ENCODE peak calls at places on chromosomes 3 and 15, in five cellular contexts. L, B, A, O and G are unnamed samples.

GRCh38 chr15:71706461-71707229 is 103.7 kb upstream of the NR2E3 start:
- DNase-seq in O (no peak), L (no peak), B (no peak), A (no peak), G (no peak)

GRCh38 chr3:99620976-99621375 is 17.4 kb upstream of the COL8A1 start:
- DNase-seq in A (no peak), B (no peak), O (no peak), L (no peak), G (no peak)

GRCh38 chr3:192064959-192065358 is 604.0 kb downstream of the PYDC2 start:
- DNase-seq in L (no peak), O (no peak), B (no peak), A (no peak), G (no peak)

GRCh38 chr15:58486564-58486963 is 54.8 kb downstream of the LIPC start:
- DNase-seq in B (no peak), O (no peak), L (no peak), A (no peak), G (no peak)

GRCh38 chr15:55907797-55908196 is 85.6 kb downstream of the NEDD4 start:
- DNase-seq in A (peak; percentile 98), L (peak; percentile 20), O (peak; percentile 95), B (no peak), G (peak; percentile 99)

GRCh38 chr3:146164951-146165350 is 4.0 kb upstream of the PLOD2 start:
- DNase-seq in L (peak; percentile 36), O (no peak), B (no peak), A (peak; percentile 32), G (peak; percentile 36)

GRCh38 chr3:173993299-173993698 is 595.8 kb downstream of the NLGN1 start:
- DNase-seq in L (peak; percentile 10), B (no peak), O (peak; percentile 11), A (peak; percentile 33), G (peak; percentile 52)

GRCh38 chr15:66594344-66594743 is 28.5 kb upstream of the LCTL start:
- DNase-seq in O (no peak), L (no peak), B (no peak), A (no peak), G (no peak)

GRCh38 chr3:24640330-24640877 is 145.8 kb upstream of the THRB start:
- DNase-seq in B (no peak), O (peak; percentile 43), L (peak; percentile 55), A (peak; percentile 61), G (peak; percentile 34)

GRCh38 chr3:133479895-133480669 is 80.2 kb downstream of the BFSP2 start:
- DNase-seq in A (peak; percentile 75), O (peak; percentile 97), L (peak; percentile 42), B (no peak), G (peak; percentile 97)

GRCh38 chr3:176566757-176567156 is 630.5 kb downstream of the TBL1XR1 start:
- DNase-seq in A (no peak), L (no peak), O (no peak), B (no peak), G (no peak)

GRCh38 chr3:181723568-181724431 is 12.1 kb downstream of the SOX2 start:
- DNase-seq in B (no peak), L (no peak), A (peak; percentile 9), O (no peak), G (no peak)

GRCh38 chr3:54198556-54198955 is 76.2 kb downstream of the CACNA2D3 start:
- DNase-seq in B (no peak), L (no peak), A (no peak), O (no peak), G (no peak)

GRCh38 chr3:127772273-127772672 is 50.0 kb downstream of the MGLL start:
- DNase-seq in A (no peak), B (no peak), L (no peak), O (no peak), G (no peak)

GRCh38 chr15:32730677-32731654 is 13.2 kb downstream of the GREM1 start:
- DNase-seq in L (peak; percentile 75), B (no peak), A (peak; percentile 91), O (peak; percentile 24), G (peak; percentile 71)

GRCh38 chr3:122825460-122825859 is 30.6 kb downstream of the SLC49A4 start:
- DNase-seq in L (no peak), O (no peak), B (no peak), A (no peak), G (no peak)

GRCh38 chr3:120013481-120013880 is 80.8 kb downstream of the GSK3B start:
- DNase-seq in A (no peak), L (no peak), B (no peak), O (no peak), G (no peak)

GRCh38 chr15:101233651-101234281 is 18.1 kb downstream of the CHSY1 start:
- DNase-seq in L (no peak), A (peak; percentile 57), O (peak; percentile 57), B (no peak), G (peak; percentile 53)

GRCh38 chr3:66830301-66830700 is 167.8 kb upstream of the KBTBD8 start:
- DNase-seq in B (no peak), A (no peak), O (no peak), L (no peak), G (no peak)

GRCh38 chr3:107392549-107393165 is 15.4 kb downstream of the CCDC54 start:
- DNase-seq in A (peak; percentile 89), B (no peak), O (peak; percentile 75), L (no peak), G (peak; percentile 87)

GRCh38 chr15:79179108-79179561 is 88.6 kb upstream of the RASGRF1 start:
- DNase-seq in B (no peak), O (peak; percentile 39), A (peak; percentile 75), L (peak; percentile 89), G (peak; percentile 59)

GRCh38 chr3:146350852-146351251 is 99.9 kb upstream of the PLSCR4 start:
- DNase-seq in L (no peak), O (no peak), B (no peak), A (no peak), G (no peak)

GRCh38 chr3:38793721-38794120 is 22.3 kb downstream of the SCN10A start:
- DNase-seq in O (no peak), L (no peak), A (no peak), B (no peak), G (no peak)

GRCh38 chr3:150147776-150148175 is 177.1 kb upstream of the PFN2 start:
- DNase-seq in A (peak; percentile 42), L (peak; percentile 16), O (no peak), B (no peak), G (no peak)

GRCh38 chr3:194587438-194587931 is 45.7 kb downstream of the TMEM44 start:
- DNase-seq in B (no peak), O (no peak), A (peak; percentile 34), L (no peak), G (no peak)